ENCODE peak calls at places on chromosomes 13 and 19, in eight cellular contexts. One of them, this sample, is unnamed.

GRCh38 chr13:20901668-20902437 is 693 bp downstream of the XPO4 start:
- DNase-seq in suprapubic skin: no peak
- DNase-seq in kidney: no peak
- DNase-seq in AG10803: peak
- DNase-seq in spleen: peak
- DNase-seq in A549: peak
- DNase-seq in upper lobe of right lung: peak
- DNase-seq in HFF-Myc: no peak
- DNase-seq in this sample: no peak

GRCh38 chr19:27775395-27775794 is 1437.6 kb downstream of the UQCRFS1 start:
- DNase-seq in suprapubic skin: no peak
- DNase-seq in kidney: no peak
- DNase-seq in AG10803: no peak
- DNase-seq in spleen: no peak
- DNase-seq in A549: peak
- DNase-seq in upper lobe of right lung: no peak
- DNase-seq in HFF-Myc: no peak
- DNase-seq in this sample: no peak

GRCh38 chr13:68168448-68168847 is 938.3 kb upstream of the PCDH9 start:
- DNase-seq in suprapubic skin: no peak
- DNase-seq in kidney: no peak
- DNase-seq in AG10803: no peak
- DNase-seq in spleen: no peak
- DNase-seq in A549: no peak
- DNase-seq in upper lobe of right lung: no peak
- DNase-seq in HFF-Myc: no peak
- DNase-seq in this sample: peak

GRCh38 chr19:33193864-33194362 is at the start of gene LRP3:
- DNase-seq in suprapubic skin: no peak
- DNase-seq in kidney: peak
- DNase-seq in AG10803: peak
- DNase-seq in spleen: peak
- DNase-seq in A549: peak
- DNase-seq in upper lobe of right lung: peak
- DNase-seq in HFF-Myc: no peak
- DNase-seq in this sample: no peak

GRCh38 chr13:33015791-33016323 is 366 bp upstream of the KL start:
- DNase-seq in suprapubic skin: no peak
- DNase-seq in kidney: peak
- DNase-seq in AG10803: no peak
- DNase-seq in spleen: peak
- DNase-seq in A549: no peak
- DNase-seq in upper lobe of right lung: peak
- DNase-seq in HFF-Myc: no peak
- DNase-seq in this sample: no peak

GRCh38 chr19:1491114-1491848 is at the start of gene REEP6:
- DNase-seq in suprapubic skin: no peak
- DNase-seq in kidney: no peak
- DNase-seq in AG10803: no peak
- DNase-seq in spleen: no peak
- DNase-seq in A549: no peak
- DNase-seq in upper lobe of right lung: no peak
- DNase-seq in HFF-Myc: no peak
- DNase-seq in this sample: no peak

GRCh38 chr19:19628499-19629134 is 597 bp upstream of the LPAR2 start:
- DNase-seq in suprapubic skin: no peak
- DNase-seq in kidney: peak
- DNase-seq in AG10803: peak
- DNase-seq in spleen: peak
- DNase-seq in A549: peak
- DNase-seq in upper lobe of right lung: peak
- DNase-seq in HFF-Myc: no peak
- DNase-seq in this sample: peak

GRCh38 chr19:44644391-44645016 is 794 bp downstream of the PVR start:
- DNase-seq in suprapubic skin: no peak
- DNase-seq in kidney: no peak
- DNase-seq in AG10803: no peak
- DNase-seq in spleen: peak
- DNase-seq in A549: peak
- DNase-seq in upper lobe of right lung: peak
- DNase-seq in HFF-Myc: no peak
- DNase-seq in this sample: peak

GRCh38 chr19:10395436-10395835 is 7.9 kb downstream of the CDC37 start:
- DNase-seq in suprapubic skin: no peak
- DNase-seq in kidney: no peak
- DNase-seq in AG10803: no peak
- DNase-seq in spleen: no peak
- DNase-seq in A549: no peak
- DNase-seq in upper lobe of right lung: no peak
- DNase-seq in HFF-Myc: no peak
- DNase-seq in this sample: no peak

GRCh38 chr13:24053505-24054251 is 106.8 kb upstream of the SPATA13 start:
- DNase-seq in suprapubic skin: no peak
- DNase-seq in kidney: no peak
- DNase-seq in AG10803: peak
- DNase-seq in spleen: no peak
- DNase-seq in A549: peak
- DNase-seq in upper lobe of right lung: no peak
- DNase-seq in HFF-Myc: peak
- DNase-seq in this sample: no peak

GRCh38 chr19:15025237-15025636 is 24.0 kb upstream of the CASP14 start:
- DNase-seq in suprapubic skin: no peak
- DNase-seq in kidney: no peak
- DNase-seq in AG10803: no peak
- DNase-seq in spleen: no peak
- DNase-seq in A549: peak
- DNase-seq in upper lobe of right lung: no peak
- DNase-seq in HFF-Myc: no peak
- DNase-seq in this sample: no peak

GRCh38 chr13:99982021-99982740 is 597 bp downstream of the ZIC2 start:
- DNase-seq in suprapubic skin: peak
- DNase-seq in kidney: peak
- DNase-seq in AG10803: no peak
- DNase-seq in spleen: peak
- DNase-seq in A549: peak
- DNase-seq in upper lobe of right lung: no peak
- DNase-seq in HFF-Myc: no peak
- DNase-seq in this sample: no peak

GRCh38 chr19:12733369-12733896 is 1.1 kb downstream of the TRIR start:
- DNase-seq in suprapubic skin: no peak
- DNase-seq in kidney: no peak
- DNase-seq in AG10803: peak
- DNase-seq in spleen: no peak
- DNase-seq in A549: peak
- DNase-seq in upper lobe of right lung: no peak
- DNase-seq in HFF-Myc: no peak
- DNase-seq in this sample: no peak

GRCh38 chr13:52070929-52071523 is 46.5 kb downstream of the UTP14C start:
- DNase-seq in suprapubic skin: no peak
- DNase-seq in kidney: no peak
- DNase-seq in AG10803: peak
- DNase-seq in spleen: no peak
- DNase-seq in A549: no peak
- DNase-seq in upper lobe of right lung: no peak
- DNase-seq in HFF-Myc: peak
- DNase-seq in this sample: no peak

GRCh38 chr13:40161931-40162330 is 504.5 kb downstream of the FOXO1 start:
- DNase-seq in suprapubic skin: no peak
- DNase-seq in kidney: no peak
- DNase-seq in AG10803: no peak
- DNase-seq in spleen: no peak
- DNase-seq in A549: no peak
- DNase-seq in upper lobe of right lung: no peak
- DNase-seq in HFF-Myc: no peak
- DNase-seq in this sample: no peak

GRCh38 chr13:31793246-31793645 is 53.9 kb downstream of the RXFP2 start:
- DNase-seq in suprapubic skin: no peak
- DNase-seq in kidney: no peak
- DNase-seq in AG10803: peak
- DNase-seq in spleen: no peak
- DNase-seq in A549: no peak
- DNase-seq in upper lobe of right lung: no peak
- DNase-seq in HFF-Myc: no peak
- DNase-seq in this sample: no peak

GRCh38 chr19:6252066-6252465 is 27.7 kb downstream of the MLLT1 start:
- DNase-seq in suprapubic skin: peak
- DNase-seq in kidney: no peak
- DNase-seq in AG10803: no peak
- DNase-seq in spleen: peak
- DNase-seq in A549: no peak
- DNase-seq in upper lobe of right lung: no peak
- DNase-seq in HFF-Myc: no peak
- DNase-seq in this sample: no peak

DNA sequence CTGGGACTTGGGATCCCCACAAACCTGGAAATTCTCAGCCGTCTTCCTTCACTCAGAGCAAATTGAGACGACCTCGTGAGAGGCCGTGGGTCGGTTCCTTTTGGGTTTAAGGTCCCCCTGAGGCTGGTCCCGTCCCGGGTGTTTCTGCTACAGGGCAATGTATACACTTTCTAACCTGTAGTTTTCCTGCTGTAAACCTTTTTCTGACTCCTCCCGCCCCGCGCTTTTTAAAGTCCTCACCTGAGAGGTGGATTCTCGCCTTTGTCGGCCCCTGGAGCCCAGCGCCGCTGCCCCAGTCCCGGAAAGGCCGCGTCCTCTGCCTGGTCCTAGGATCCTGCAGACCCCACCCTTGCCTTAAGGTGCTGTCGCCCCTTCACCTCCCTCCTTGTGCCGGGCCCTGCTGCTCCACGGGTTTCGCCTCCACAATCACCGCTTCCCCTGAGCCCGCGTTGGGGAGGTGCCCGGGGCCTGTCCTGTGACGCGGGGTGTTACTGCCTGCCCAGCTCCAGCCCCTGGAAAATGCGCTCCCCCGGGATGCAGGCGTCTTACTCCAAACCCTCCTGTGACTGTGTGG is 391 bp downstream of the ZNF761 start:
- DNase-seq in suprapubic skin: peak
- DNase-seq in kidney: peak
- DNase-seq in AG10803: peak
- DNase-seq in spleen: peak
- DNase-seq in A549: peak
- DNase-seq in upper lobe of right lung: peak
- DNase-seq in HFF-Myc: no peak
- DNase-seq in this sample: no peak
- H3K4me3 ChIP-seq in suprapubic skin: peak
- H3K4me3 ChIP-seq in kidney: peak
- H3K4me3 ChIP-seq in AG10803: peak
- H3K4me3 ChIP-seq in spleen: peak
- H3K4me3 ChIP-seq in A549: peak
- H3K4me3 ChIP-seq in upper lobe of right lung: peak
- H3K4me3 ChIP-seq in HFF-Myc: peak
- H3K4me3 ChIP-seq in this sample: peak

GRCh38 chr19:39413903-39414608 is 1.6 kb downstream of the PLEKHG2 start:
- DNase-seq in suprapubic skin: peak
- DNase-seq in kidney: peak
- DNase-seq in AG10803: peak
- DNase-seq in spleen: peak
- DNase-seq in A549: peak
- DNase-seq in upper lobe of right lung: peak
- DNase-seq in HFF-Myc: no peak
- DNase-seq in this sample: no peak
- TF ChIP-seq CTCF in suprapubic skin: no peak
- TF ChIP-seq CTCF in kidney: no peak
- TF ChIP-seq CTCF in AG10803: peak
- TF ChIP-seq CTCF in spleen: no peak
- TF ChIP-seq CTCF in A549: peak
- TF ChIP-seq CTCF in upper lobe of right lung: peak
- TF ChIP-seq CTCF in HFF-Myc: peak
- TF ChIP-seq CTCF in this sample: peak

GRCh38 chr19:49161987-49162386 is 4.4 kb downstream of the TRPM4 start:
- DNase-seq in suprapubic skin: no peak
- DNase-seq in kidney: no peak
- DNase-seq in AG10803: no peak
- DNase-seq in spleen: no peak
- DNase-seq in A549: no peak
- DNase-seq in upper lobe of right lung: no peak
- DNase-seq in HFF-Myc: no peak
- DNase-seq in this sample: no peak

GRCh38 chr19:49167857-49168409 is 10.3 kb downstream of the TRPM4 start:
- DNase-seq in suprapubic skin: no peak
- DNase-seq in kidney: peak
- DNase-seq in AG10803: no peak
- DNase-seq in spleen: no peak
- DNase-seq in A549: no peak
- DNase-seq in upper lobe of right lung: no peak
- DNase-seq in HFF-Myc: no peak
- DNase-seq in this sample: no peak

GRCh38 chr19:49165111-49165750 is 7.6 kb downstream of the TRPM4 start:
- DNase-seq in suprapubic skin: no peak
- DNase-seq in kidney: no peak
- DNase-seq in AG10803: no peak
- DNase-seq in spleen: no peak
- DNase-seq in A549: no peak
- DNase-seq in upper lobe of right lung: no peak
- DNase-seq in HFF-Myc: no peak
- DNase-seq in this sample: no peak

GRCh38 chr19:49168421-49168820 is 10.8 kb downstream of the TRPM4 start:
- DNase-seq in suprapubic skin: no peak
- DNase-seq in kidney: peak
- DNase-seq in AG10803: no peak
- DNase-seq in spleen: no peak
- DNase-seq in A549: no peak
- DNase-seq in upper lobe of right lung: no peak
- DNase-seq in HFF-Myc: no peak
- DNase-seq in this sample: no peak

GRCh38 chr19:49165865-49166301 is 8.3 kb downstream of the TRPM4 start:
- DNase-seq in suprapubic skin: no peak
- DNase-seq in kidney: no peak
- DNase-seq in AG10803: no peak
- DNase-seq in spleen: no peak
- DNase-seq in A549: no peak
- DNase-seq in upper lobe of right lung: no peak
- DNase-seq in HFF-Myc: no peak
- DNase-seq in this sample: no peak
- H3K4me3 ChIP-seq in suprapubic skin: no peak
- H3K4me3 ChIP-seq in kidney: no peak
- H3K4me3 ChIP-seq in AG10803: no peak
- H3K4me3 ChIP-seq in spleen: no peak
- H3K4me3 ChIP-seq in A549: no peak
- H3K4me3 ChIP-seq in upper lobe of right lung: no peak
- H3K4me3 ChIP-seq in HFF-Myc: no peak
- H3K4me3 ChIP-seq in this sample: no peak

DNA sequence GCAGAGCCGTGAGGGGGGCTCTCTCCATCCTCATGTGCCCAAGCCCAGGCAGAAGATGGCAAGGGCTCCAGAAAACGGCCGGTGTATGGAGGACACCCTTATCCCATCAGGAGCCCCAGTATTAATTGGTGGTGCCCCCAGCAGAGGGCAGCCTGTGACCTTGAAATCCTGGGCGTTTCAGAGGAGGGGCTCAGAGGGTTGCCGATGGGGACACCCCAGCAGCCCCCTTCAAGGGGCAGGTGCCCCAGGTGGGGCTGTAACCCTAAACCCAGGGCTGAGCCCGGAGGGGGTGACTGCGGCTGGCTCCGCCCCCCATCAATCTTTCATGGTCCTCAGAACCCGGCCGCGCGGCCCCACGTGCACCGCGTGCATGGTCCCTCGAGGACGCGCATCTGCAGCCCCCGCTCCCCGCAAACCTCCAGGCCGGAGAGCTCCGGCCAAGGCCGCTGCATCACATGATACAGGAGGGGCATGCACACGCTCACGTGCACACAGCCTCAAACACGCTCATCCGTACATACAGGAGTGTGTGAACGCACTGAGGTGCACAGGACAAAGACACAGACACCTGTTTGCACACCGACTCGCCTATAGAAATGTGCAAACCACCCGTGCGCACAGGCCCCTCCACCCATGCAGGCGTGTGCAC is 959 bp downstream of the RAB3A start:
- DNase-seq in suprapubic skin: no peak
- DNase-seq in kidney: peak
- DNase-seq in AG10803: no peak
- DNase-seq in spleen: peak
- DNase-seq in A549: no peak
- DNase-seq in upper lobe of right lung: peak
- DNase-seq in HFF-Myc: no peak
- DNase-seq in this sample: no peak
- TF ChIP-seq CTCF in suprapubic skin: no peak
- TF ChIP-seq CTCF in kidney: peak
- TF ChIP-seq CTCF in AG10803: peak
- TF ChIP-seq CTCF in spleen: no peak
- TF ChIP-seq CTCF in A549: peak
- TF ChIP-seq CTCF in upper lobe of right lung: peak
- TF ChIP-seq CTCF in HFF-Myc: peak
- TF ChIP-seq CTCF in this sample: peak

This sample was measured in retinal pigment epithelial cell.